ENCODE peak calls at places on chromosomes 1 and 21, in six cellular contexts. J is neural progenitor cell, V is right lobe of liver, H is heart left ventricle, C is stomach, U is brain microvascular endothelial cell. A is an unnamed sample.

GRCh38 chr1:1777950-1778826 is at the start of gene NADK:
- DNase-seq in J (peak; percentile 88), V (peak; percentile 79), H (peak; percentile 76), C (peak; percentile 74), U (no peak), A (peak; percentile 44)

GRCh38 chr1:150575518-150576366 is 3.7 kb downstream of the MCL1 start:
- DNase-seq in J (no peak), V (no peak), H (no peak), C (no peak), U (no peak), A (peak; percentile 48)

GRCh38 chr1:216261631-216262030 is 161.6 kb downstream of the USH2A start:
- DNase-seq in J (no peak), V (no peak), H (no peak), C (no peak), U (no peak), A (no peak)

GRCh38 chr1:15245593-15246325 is 1.3 kb upstream of the FHAD1 start:
- DNase-seq in J (no peak), V (no peak), H (no peak), C (no peak), U (no peak), A (peak; percentile 70)

GRCh38 chr1:198780376-198780775 is 141.5 kb downstream of the PTPRC start:
- DNase-seq in J (no peak), V (no peak), H (no peak), C (no peak), U (no peak), A (no peak)

GRCh38 chr21:30831194-30831765 is 1.7 kb upstream of the KRTAP7-1 start:
- DNase-seq in J (peak; percentile 59), V (no peak), H (no peak), C (no peak), U (peak; percentile 8), A (no peak)

GRCh38 chr1:8947127-8947691 is 1.5 kb downstream of the CA6 start:
- DNase-seq in J (no peak), V (no peak), H (no peak), C (no peak), U (no peak), A (no peak)

GRCh38 chr1:155175927-155176371 is 2.3 kb downstream of the TRIM46 start:
- DNase-seq in J (no peak), V (no peak), H (no peak), C (peak; percentile 53), U (no peak), A (no peak)

GRCh38 chr1:66436378-66437135 is 97.4 kb upstream of the SGIP1 start:
- DNase-seq in J (no peak), V (no peak), H (no peak), C (no peak), U (peak; percentile 61), A (peak; percentile 65)
- TF ChIP-seq CTCF in J (peak; percentile 28), V (peak; percentile 39), H (no peak), C (no peak), U (peak; percentile 75), A (peak; percentile 58)

DNA sequence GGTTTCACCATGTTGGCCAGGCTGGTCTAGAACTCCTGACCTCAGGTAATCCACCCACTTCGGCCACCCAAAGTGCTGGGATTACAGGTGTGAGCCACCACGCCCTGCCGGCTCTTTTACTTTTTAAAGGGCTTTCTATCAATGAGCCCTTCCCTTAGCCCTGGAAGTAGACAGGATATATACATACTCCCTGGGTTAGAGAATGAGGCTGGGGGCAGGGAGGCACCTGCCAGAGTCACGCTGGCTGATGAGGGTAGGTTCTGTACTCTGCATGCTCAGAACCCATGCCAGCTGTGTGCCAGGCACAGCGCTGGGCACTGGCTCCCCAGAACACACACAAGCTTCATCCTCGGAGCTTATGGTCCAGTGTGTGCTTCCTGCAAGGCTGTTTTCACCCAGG is 113.6 kb upstream of the IPO9 start:
- DNase-seq in J (no peak), V (no peak), H (peak; percentile 26), C (no peak), U (no peak), A (no peak)
- H3K4me3 ChIP-seq in J (no peak overlapping the region), V (no peak overlapping the region), H (no peak overlapping the region), C (no peak overlapping the region), U (no peak overlapping the region), A (no peak overlapping the region)

GRCh38 chr1:178284059-178284458 is 190.2 kb downstream of the RASAL2 start:
- DNase-seq in J (no peak), V (no peak), H (no peak), C (no peak), U (no peak), A (no peak)
- TF ChIP-seq CTCF in J (no peak), V (no peak), H (no peak), C (no peak), U (no peak), A (peak; percentile 11)

GRCh38 chr1:94721240-94721639 is 98.9 kb upstream of the SLC44A3 start:
- DNase-seq in J (no peak), V (no peak), H (no peak), C (no peak), U (no peak), A (no peak)

GRCh38 chr1:94723899-94724298 is 96.3 kb upstream of the SLC44A3 start:
- DNase-seq in J (no peak), V (no peak), H (no peak), C (no peak), U (no peak), A (peak; percentile 19)

GRCh38 chr1:94716966-94717365 is 103.2 kb upstream of the SLC44A3 start:
- DNase-seq in J (no peak), V (no peak), H (no peak), C (no peak), U (no peak), A (peak; percentile 77)

GRCh38 chr1:94715311-94715710 is 104.8 kb upstream of the SLC44A3 start:
- DNase-seq in J (no peak), V (no peak), H (no peak), C (no peak), U (no peak), A (no peak)

GRCh38 chr1:94720091-94720793 is 99.9 kb upstream of the SLC44A3 start:
- DNase-seq in J (no peak), V (no peak), H (no peak), C (no peak), U (no peak), A (no peak)
- H3K4me3 ChIP-seq in J (no peak overlapping the region), V (no peak overlapping the region), H (no peak overlapping the region), C (no peak overlapping the region), U (no peak overlapping the region), A (no peak overlapping the region)

A was measured in fibroblast of villous mesenchyme.